ENCODE peak calls at places on chromosomes 6 and 20, in five cellular contexts. O is HEK293T; A is left ventricle myocardium inferior; Q is activated CD4-positive, alpha-beta T cell treated with anti-CD3 and anti-CD28 coated beads, Interleukin-2, amount 10 ng/mL, durations not matched to agents 7 days and 5 days; G is stimulated activated CD8-positive, alpha-beta memory T cell treated with anti-CD3 and anti-CD28 coated beads, Interleukin-15, amount 100 ng/mL, for 4 hours. W is an unnamed sample.

GRCh38 chr6:84652356-84653026 is 111.9 kb downstream of the TBX18 start:
- DNase-seq in G (no peak), Q (no peak), A (no peak), O (no peak), W (no peak)

GRCh38 chr6:44238687-44239350 is 8.1 kb upstream of the HSP90AB1 start:
- DNase-seq in O (no peak), A (no peak), G (no peak), Q (no peak), W (no peak)

GRCh38 chr6:40936810-40937209 is 102.2 kb downstream of the UNC5CL start:
- DNase-seq in A (no peak), Q (no peak), O (no peak), G (no peak), W (no peak)

GRCh38 chr6:70520575-70520974 is 46.2 kb upstream of the SDHAF4 start:
- DNase-seq in G (no peak), A (no peak), O (peak; percentile 20), Q (peak; percentile 32), W (no peak)

GRCh38 chr20:33154252-33154651 is 13.7 kb upstream of the BPIFA2 start:
- DNase-seq in G (no peak), O (no peak), Q (no peak), A (no peak), W (no peak)

GRCh38 chr6:136317023-136317649 is 27.5 kb upstream of the BCLAF1 start:
- DNase-seq in O (peak; percentile 79), Q (peak; percentile 73), G (no peak), A (no peak), W (peak; percentile 48)

GRCh38 chr6:13496508-13497180 is 9.2 kb upstream of the GFOD1 start:
- DNase-seq in O (no peak), Q (no peak), G (no peak), A (no peak), W (no peak)

GRCh38 chr6:135680964-135681913 is 170.3 kb upstream of the PDE7B start:
- DNase-seq in O (no peak), A (no peak), Q (no peak), G (no peak), W (no peak)

GRCh38 chr6:16635291-16635809 is 125.9 kb downstream of the ATXN1 start:
- DNase-seq in A (no peak), O (no peak), G (no peak), Q (no peak), W (no peak)

GRCh38 chr6:149147191-149147590 is 170.3 kb upstream of the TAB2 start:
- DNase-seq in G (no peak), A (no peak), Q (no peak), O (no peak), W (no peak)

GRCh38 chr20:19975901-19976300 is 41.3 kb upstream of the NAA20 start:
- DNase-seq in Q (no peak), A (no peak), O (no peak), G (no peak), W (no peak)

GRCh38 chr6:168120390-168121307 is 41.6 kb upstream of the FRMD1 start:
- DNase-seq in O (no peak), G (no peak), Q (no peak), A (no peak), W (no peak)

GRCh38 chr6:144190051-144190450 is 39.7 kb downstream of the STX11 start:
- DNase-seq in O (no peak), Q (no peak), A (no peak), G (no peak), W (no peak)

GRCh38 chr6:101614774-101615173 is 221.3 kb downstream of the GRIK2 start:
- DNase-seq in O (no peak), A (no peak), G (no peak), Q (no peak), W (peak; percentile 35)

GRCh38 chr20:61185841-61186601 is 66.0 kb upstream of the CDH4 start:
- DNase-seq in A (no peak), Q (no peak), O (no peak), G (no peak), W (no peak)

GRCh38 chr6:11093065-11093590 is 506 bp upstream of the SMIM13 start:
- DNase-seq in G (no peak), Q (peak; percentile 65), O (peak; percentile 36), A (no peak), W (no peak)

GRCh38 chr6:80640176-80640575 is 533.7 kb downstream of the BCKDHB start:
- DNase-seq in Q (no peak), O (no peak), A (no peak), G (no peak), W (no peak)

GRCh38 chr20:18705906-18706305 is 107.7 kb upstream of the SCP2D1 start:
- DNase-seq in O (no peak), A (no peak), Q (no peak), G (no peak), W (no peak)

GRCh38 chr6:27250955-27251671 is 3.6 kb downstream of the PRSS16 start:
- DNase-seq in O (peak; percentile 84), G (peak; percentile 19), A (no peak), Q (peak; percentile 61), W (peak; percentile 84)

GRCh38 chr6:41021832-41022231 is 17.2 kb downstream of the UNC5CL start:
- DNase-seq in O (peak; percentile 26), G (no peak), A (peak; percentile 34), Q (no peak), W (no peak)

GRCh38 chr6:3290501-3291211 is 31.9 kb downstream of the PSMG4 start:
- DNase-seq in O (no peak), A (no peak), G (no peak), Q (no peak), W (no peak)

GRCh38 chr6:150207931-150208570 is 65.2 kb downstream of the PPP1R14C start:
- DNase-seq in O (no peak), A (no peak), G (no peak), Q (no peak), W (no peak)

GRCh38 chr6:56378966-56379608 is 131.7 kb upstream of the COL21A1 start:
- DNase-seq in G (no peak), Q (no peak), A (no peak), O (no peak), W (no peak)

GRCh38 chr6:169859978-169860703 is 108.7 kb downstream of the ERMARD start:
- DNase-seq in O (no peak), Q (no peak), A (no peak), G (no peak), W (no peak)

GRCh38 chr6:90411292-90411781 is 114.7 kb upstream of the BACH2 start:
- DNase-seq in Q (peak; percentile 59), O (no peak), A (no peak), G (no peak), W (no peak)

GRCh38 chr6:17472653-17473183 is 79.3 kb downstream of the CAP2 start:
- DNase-seq in G (no peak), A (no peak), Q (no peak), O (peak; percentile 38), W (no peak)

GRCh38 chr6:167394330-167394729 is 69.4 kb downstream of the TTLL2 start:
- DNase-seq in G (no peak), O (no peak), Q (no peak), A (no peak), W (no peak)

GRCh38 chr6:36839819-36840379 is 655 bp upstream of the CPNE5 start:
- DNase-seq in O (peak; percentile 69), A (peak; percentile 67), Q (peak; percentile 43), G (no peak), W (no peak)

GRCh38 chr6:114592506-114592905 is 249.7 kb upstream of the HS3ST5 start:
- DNase-seq in G (no peak), O (no peak), A (no peak), Q (no peak), W (no peak)

GRCh38 chr6:1223312-1223603 is 88.6 kb upstream of the FOXQ1 start:
- DNase-seq in O (no peak), Q (no peak), A (no peak), G (no peak), W (no peak)

GRCh38 chr20:50540620-50541605 is 30.7 kb downstream of the PTPN1 start:
- DNase-seq in Q (no peak), O (no peak), G (no peak), A (no peak), W (no peak)

GRCh38 chr20:51800769-51801219 is 1.5 kb downstream of the SALL4 start:
- DNase-seq in Q (no peak), A (no peak), O (peak; percentile 22), G (no peak), W (no peak)

GRCh38 chr6:109143191-109143590 is 47.9 kb downstream of the CEP57L1 start:
- DNase-seq in Q (no peak), G (no peak), O (no peak), A (no peak), W (no peak)

GRCh38 chr6:71072508-71072907 is 115.6 kb upstream of the B3GAT2 start:
- DNase-seq in Q (no peak), O (peak; percentile 16), G (no peak), A (no peak), W (peak; percentile 11)